ENCODE peak calls at places on chromosomes 13 and 19, in seven cellular contexts. Q is A549, U is NB4, H is tibial nerve, C is body of pancreas, S is heart left ventricle, B is H54. D is an unnamed sample.
A peak's percentile ranks its signal among the peaks of the same experiment; 100 is the strongest.

GRCh38 chr13:99496322-99497142 is 4.7 kb upstream of the TM9SF2 start:
- DNase-seq in Q (no peak), U (peak; percentile 78), H (no peak), C (no peak), S (peak; percentile 83), B (peak; percentile 40), D (peak; percentile 78)

GRCh38 chr13:36887758-36888521 is 32.1 kb downstream of the SMAD9 start:
- DNase-seq in Q (no peak), U (peak; percentile 13), H (no peak), C (no peak), S (no peak), B (no peak), D (peak; percentile 10)

GRCh38 chr13:103883152-103883551 is 816.9 kb upstream of the SLC10A2 start:
- DNase-seq in Q (peak; percentile 24), U (peak; percentile 40), H (peak; percentile 83), C (peak; percentile 84), S (peak; percentile 64), B (peak; percentile 65), D (peak; percentile 11)

GRCh38 chr13:109610517-109610916 is 175.9 kb downstream of the IRS2 start:
- DNase-seq in Q (no peak), U (peak; percentile 67), H (no peak), C (peak; percentile 12), S (peak; percentile 35), B (peak; percentile 19), D (peak; percentile 23)

GRCh38 chr13:24161010-24161775 is 673 bp downstream of the SPATA13 start:
- DNase-seq in Q (no peak), U (peak; percentile 66), H (no peak), C (peak; percentile 75), S (no peak), B (no peak), D (peak; percentile 65)

GRCh38 chr13:114319441-114319871 is 5.2 kb downstream of the CHAMP1 start:
- DNase-seq in Q (no peak), U (no peak), H (no peak), C (no peak), S (no peak), B (peak; percentile 41), D (no peak)

GRCh38 chr19:15138427-15138826 is 31.2 kb downstream of the SYDE1 start:
- DNase-seq in Q (no peak), U (no peak), H (no peak), C (no peak), S (no peak), B (no peak), D (no peak)

GRCh38 chr13:51684076-51684475 is 99.8 kb downstream of the WDFY2 start:
- DNase-seq in Q (no peak), U (no peak), H (no peak), C (no peak), S (no peak), B (no peak), D (no peak)

GRCh38 chr19:7917292-7918061 is 2.7 kb upstream of the SNAPC2 start:
- DNase-seq in Q (peak; percentile 65), U (peak; percentile 81), H (no peak), C (peak; percentile 48), S (no peak), B (no peak), D (peak; percentile 90)

GRCh38 chr19:3646336-3647092 is 19.9 kb upstream of the CACTIN start:
- DNase-seq in Q (no peak), U (no peak), H (no peak), C (no peak), S (no peak), B (no peak), D (no peak)

GRCh38 chr13:34347784-34348573 is 530.0 kb downstream of the RFC3 start:
- DNase-seq in Q (no peak), U (no peak), H (no peak), C (peak; percentile 46), S (no peak), B (no peak), D (no peak)

GRCh38 chr13:40350283-40350992 is 316.0 kb downstream of the FOXO1 start:
- DNase-seq in Q (no peak), U (no peak), H (no peak), C (no peak), S (no peak), B (no peak), D (no peak)

GRCh38 chr13:40352807-40353562 is 313.5 kb downstream of the FOXO1 start:
- DNase-seq in Q (no peak), U (no peak), H (no peak), C (no peak), S (no peak), B (no peak), D (no peak)

GRCh38 chr13:40352385-40352778 is 314.1 kb downstream of the FOXO1 start:
- DNase-seq in Q (no peak), U (no peak), H (peak; percentile 28), C (peak; percentile 40), S (no peak), B (no peak), D (no peak)

GRCh38 chr13:40355126-40355719 is 311.2 kb downstream of the FOXO1 start:
- DNase-seq in Q (no peak), U (no peak), H (no peak), C (no peak), S (no peak), B (no peak), D (no peak)

GRCh38 chr13:40351537-40352384 is 314.7 kb downstream of the FOXO1 start:
- DNase-seq in Q (no peak), U (no peak), H (no peak), C (no peak), S (no peak), B (no peak), D (no peak)
- TF ChIP-seq POLR2A in Q (no peak), U (no peak), H (no peak), C (no peak), S (no peak), B (no peak), D (no peak)

DNA sequence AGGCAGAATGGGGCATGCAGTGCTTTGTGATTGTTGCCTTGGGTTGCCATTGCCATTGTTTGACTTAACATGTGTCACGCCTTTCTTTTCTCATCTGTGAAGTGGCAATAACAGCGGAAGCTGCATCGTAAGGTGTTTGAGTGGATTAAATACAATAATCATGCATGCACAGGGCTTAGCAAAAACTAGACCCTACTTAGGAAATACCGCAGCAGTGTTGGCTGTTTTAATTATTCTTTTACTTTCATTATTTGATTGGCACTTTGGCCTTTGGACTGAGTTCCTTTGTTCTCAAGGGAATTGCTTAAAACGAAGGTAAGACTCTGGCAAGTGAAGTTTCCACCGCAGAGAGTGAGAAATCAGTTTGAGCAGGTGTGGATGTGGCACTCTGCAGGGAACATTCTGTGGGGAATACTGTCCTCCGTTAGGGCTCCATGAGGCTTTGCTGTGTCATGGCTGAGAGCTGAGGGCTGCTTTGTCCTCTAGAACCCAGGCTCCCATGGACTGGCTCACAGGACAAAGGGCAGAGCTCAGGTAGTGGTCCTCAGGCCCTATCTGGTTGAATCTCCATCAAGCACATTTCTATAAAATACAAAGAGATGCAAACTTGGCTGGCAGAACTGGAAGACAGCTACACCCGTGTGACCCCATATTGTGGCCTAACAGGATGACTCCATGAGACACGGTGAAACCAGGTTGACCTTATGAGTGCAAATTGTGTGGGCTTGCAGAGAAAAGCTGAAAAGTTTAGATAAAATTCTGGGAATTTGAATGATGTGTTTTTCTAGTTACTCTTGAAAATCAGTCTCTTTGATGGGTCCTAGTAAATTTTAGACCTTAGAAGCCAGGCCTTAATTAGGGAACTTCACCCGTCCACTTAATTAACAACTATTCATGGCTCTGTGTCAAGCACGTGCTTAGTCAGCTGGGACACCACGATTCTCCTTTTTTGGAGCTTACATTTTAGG is 407.2 kb downstream of the KCNRG start:
- DNase-seq in Q (no peak), U (no peak), H (no peak), C (no peak), S (no peak), B (no peak), D (no peak)
- TF ChIP-seq POLR2A in Q (no peak), U (no peak), H (no peak), C (no peak), S (no peak), B (no peak), D (no peak)

GRCh38 chr13:48530833-48531232 is 2.0 kb downstream of the RCBTB2 start:
- DNase-seq in Q (no peak), U (no peak), H (no peak), C (no peak), S (no peak), B (no peak), D (no peak)

GRCh38 chr13:48533207-48533499 is 273 bp upstream of the RCBTB2 start:
- DNase-seq in Q (peak; percentile 3), U (no peak), H (no peak), C (no peak), S (no peak), B (no peak), D (peak; percentile 53)

GRCh38 chr13:48532473-48533206 is at the start of gene RCBTB2:
- DNase-seq in Q (peak; percentile 87), U (peak; percentile 99), H (peak; percentile 97), C (peak; percentile 98), S (peak; percentile 99), B (peak; percentile 86), D (peak; percentile 99)

GRCh38 chr13:48532146-48532472 is 771 bp downstream of the RCBTB2 start:
- DNase-seq in Q (no peak), U (no peak), H (no peak), C (no peak), S (no peak), B (no peak), D (no peak)

DNA sequence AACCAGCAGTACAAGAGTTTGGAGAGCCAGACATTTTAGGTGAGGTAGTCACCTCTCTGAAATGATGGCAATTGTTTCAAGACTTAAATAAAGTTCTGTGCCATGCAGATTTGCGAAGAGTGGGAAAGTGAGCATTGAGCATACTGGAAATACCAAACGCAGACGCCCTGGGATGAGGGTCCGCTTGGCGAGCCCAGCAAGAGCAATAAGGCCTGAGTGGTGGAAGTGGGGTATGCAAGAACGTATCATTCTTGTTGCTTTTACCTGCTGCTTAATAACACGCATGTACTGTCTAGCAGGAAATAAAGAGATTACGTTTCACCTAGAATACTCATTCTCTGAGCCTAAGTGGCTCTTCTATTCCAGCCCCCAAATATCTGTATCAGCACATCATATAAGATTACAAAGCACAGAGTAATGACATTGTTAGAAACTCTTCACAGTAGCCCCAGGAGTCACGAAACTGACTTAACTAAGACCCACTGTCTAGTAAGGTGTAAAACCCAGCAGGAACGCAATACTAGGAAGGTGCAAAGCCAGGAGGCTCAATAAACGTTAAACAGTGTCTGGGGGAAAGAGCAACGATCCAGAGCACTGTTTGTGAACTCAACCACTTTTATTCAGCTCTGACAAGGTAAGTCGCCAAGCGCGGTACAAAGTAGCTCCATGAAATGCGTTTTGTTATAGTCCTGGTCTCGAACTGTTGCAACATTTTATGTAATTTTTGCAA is 1.3 kb downstream of the RCBTB2 start:
- DNase-seq in Q (no peak), U (peak; percentile 45), H (no peak), C (peak; percentile 19), S (no peak), B (no peak), D (no peak)
- TF ChIP-seq POLR2A in Q (no peak), U (no peak), H (no peak), C (no peak), S (no peak), B (no peak), D (no peak)

DNA sequence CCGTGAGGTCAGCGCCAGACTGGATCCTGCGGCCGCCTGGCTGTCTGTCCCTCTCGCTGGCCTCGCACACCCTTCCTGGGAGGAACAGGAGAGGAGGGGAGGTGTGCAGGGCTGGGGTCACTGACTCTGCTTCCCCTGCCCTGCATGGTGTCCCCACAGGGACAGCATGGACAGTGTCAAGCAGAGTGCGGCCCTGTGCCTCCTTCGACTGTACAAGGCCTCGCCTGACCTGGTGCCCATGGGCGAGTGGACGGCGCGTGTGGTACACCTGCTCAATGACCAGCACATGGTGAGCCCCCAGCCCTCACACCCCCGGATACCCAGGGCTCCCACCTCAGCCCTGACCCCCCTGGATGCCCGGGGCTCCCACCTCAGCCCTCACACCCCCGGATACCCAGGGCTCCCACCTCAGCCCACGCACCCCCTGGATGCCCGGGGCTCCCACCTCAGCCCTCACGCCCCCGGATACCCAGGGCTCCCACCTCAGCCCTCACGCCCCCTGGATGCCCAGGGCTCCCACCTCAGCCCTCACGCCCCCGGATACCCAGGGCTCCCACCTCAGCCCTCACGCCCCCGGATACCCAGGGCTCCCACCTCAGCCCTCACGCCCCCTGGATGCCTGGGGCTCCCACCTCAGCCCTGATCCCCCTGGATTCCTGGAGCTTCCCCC is 21.2 kb downstream of the FUZ start:
- DNase-seq in Q (no peak), U (no peak), H (no peak), C (no peak), S (no peak), B (no peak), D (no peak)
- TF ChIP-seq POLR2A in Q (no peak), U (no peak), H (no peak), C (no peak), S (no peak), B (no peak), D (no peak)